ENCODE peak calls at places on chromosome 4, in four cellular contexts. R is IMR-90, H is HCT116, D is GM23248. C is an unnamed sample.

GRCh38 chr4:185040523-185040922 is 22.2 kb downstream of the HELT start:
- DNase-seq in R (no peak), D (no peak), H (no peak), C (no peak)

GRCh38 chr4:14700544-14700943 is 301.7 kb upstream of the CPEB2 start:
- DNase-seq in D (no peak), R (no peak), H (no peak), C (no peak)

GRCh38 chr4:1152284-1152683 is 20.1 kb downstream of the SPON2 start:
- DNase-seq in D (no peak), R (no peak), H (no peak), C (no peak)

GRCh38 chr4:173252024-173252935 is 81.9 kb downstream of the HMGB2 start:
- DNase-seq in D (peak), H (peak), R (peak), C (no peak)

GRCh38 chr4:52799813-52800212 is 48.6 kb upstream of the ERVMER34-1 start:
- DNase-seq in R (no peak), H (no peak), D (no peak), C (no peak)

GRCh38 chr4:30619679-30620078 is 100.5 kb upstream of the PCDH7 start:
- DNase-seq in R (no peak), D (peak), H (no peak), C (peak)

GRCh38 chr4:94635172-94635571 is 122.6 kb upstream of the BMPR1B start:
- DNase-seq in H (no peak), R (peak), D (peak), C (no peak)

GRCh38 chr4:118327554-118328241 is 25.1 kb downstream of the PRSS12 start:
- DNase-seq in H (no peak), D (peak), R (peak), C (no peak)

GRCh38 chr4:95190751-95191436 is 357.9 kb downstream of the UNC5C start:
- DNase-seq in D (no peak), H (no peak), R (no peak), C (no peak)

GRCh38 chr4:74123065-74123728 is 24.2 kb upstream of the CXCL2 start:
- DNase-seq in H (no peak), D (peak), R (peak), C (no peak)

GRCh38 chr4:1015179-1015578 is 3.8 kb downstream of the FGFRL1 start:
- DNase-seq in R (no peak), D (no peak), H (no peak), C (no peak)

GRCh38 chr4:165355900-165356300 is 22.9 kb upstream of the CPE start:
- DNase-seq in H (peak), D (peak), R (peak), C (peak)

GRCh38 chr4:24850669-24851068 is 55.3 kb downstream of the SOD3 start:
- DNase-seq in R (peak), H (no peak), D (peak), C (peak)

GRCh38 chr4:106301393-106302084 is 14.5 kb downstream of the TBCK start:
- DNase-seq in H (no peak), D (peak), R (peak), C (no peak)

GRCh38 chr4:88759039-88759631 is 61.5 kb upstream of the NAP1L5 start:
- DNase-seq in R (peak), H (no peak), D (peak), C (no peak)

GRCh38 chr4:41256740-41257256 is at the start of gene UCHL1:
- DNase-seq in H (no peak), R (peak), D (peak), C (no peak)

GRCh38 chr4:118033148-118034060 is 882 bp upstream of the NDST3 start:
- DNase-seq in R (peak), D (peak), H (peak), C (no peak)

GRCh38 chr4:2963185-2964076 is at the start of the genes GRK4 and NOP14:
- DNase-seq in H (peak), R (peak), D (peak), C (peak)
- H2AFZ ChIP-seq in H (no peak), R (peak), D (peak), C (peak)

GRCh38 chr4:139368990-139369389 is 66.7 kb upstream of the NDUFC1 start:
- DNase-seq in H (no peak), R (no peak), D (no peak), C (no peak)
- H3K27ac ChIP-seq in H (no peak), R (no peak), D (no peak), C (no peak)

DNA sequence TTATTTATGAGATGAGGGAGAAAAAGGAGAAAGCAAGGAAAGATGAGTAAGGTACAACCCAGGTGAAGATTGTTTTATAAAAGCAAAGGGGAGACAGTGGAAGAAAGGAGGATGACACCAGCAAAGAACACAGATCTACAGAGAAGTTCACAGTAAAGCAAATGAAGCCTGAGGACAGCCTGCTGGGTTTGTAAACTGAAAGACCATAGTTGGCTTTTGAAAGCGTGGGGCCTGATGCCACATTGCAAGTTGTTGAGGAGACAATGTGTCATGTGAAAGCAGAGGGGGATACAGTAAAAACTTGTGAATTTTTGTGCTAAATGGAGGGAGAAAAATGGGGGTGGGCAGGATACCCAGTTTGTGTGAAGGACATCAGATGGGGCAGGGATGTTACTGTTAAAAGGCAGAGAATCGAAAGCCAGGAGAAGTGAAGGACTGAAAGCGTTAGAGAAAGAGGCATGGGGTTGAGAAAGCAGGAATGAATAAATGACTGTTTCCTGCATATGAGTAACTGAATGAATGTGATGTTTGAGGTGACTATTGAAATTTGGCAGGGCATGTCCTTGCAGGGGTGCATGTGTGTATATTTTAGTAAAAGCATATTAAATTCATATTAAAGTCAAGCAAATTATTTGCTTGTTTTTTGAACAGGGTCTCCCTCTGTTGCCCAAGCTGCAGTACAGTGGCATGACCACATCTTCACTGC is 69.6 kb downstream of the SPRY1 start:
- DNase-seq in H (no peak), R (no peak), D (no peak), C (no peak)
- H2AFZ ChIP-seq in H (no peak), R (no peak), D (no peak), C (no peak)

GRCh38 chr4:15771419-15772058 is 6.6 kb upstream of the CD38 start:
- DNase-seq in D (no peak), H (no peak), R (no peak), C (no peak)
- H3K27ac ChIP-seq in D (no peak), H (no peak), R (no peak), C (no peak)